ENCODE peak calls at places on chromosomes 12 and 14, in seven cellular contexts. One of them, this sample, is unnamed.

GRCh38 chr14:96568646-96569045 is 66.5 kb downstream of the PAPOLA start:
- DNase-seq in neural crest cell: no peak
- DNase-seq in GM23248: no peak
- DNase-seq in CD8-positive, alpha-beta T cell: no peak
- DNase-seq in SIG-M5: no peak
- DNase-seq in posterior cingulate gyrus: no peak
- DNase-seq in mucosa of gallbladder: no peak
- DNase-seq in this sample: no peak

GRCh38 chr12:124835652-124836410 is 27.8 kb downstream of the SCARB1 start:
- DNase-seq in SIG-M5: no peak
- DNase-seq in GM23248: no peak
- DNase-seq in CD8-positive, alpha-beta T cell: no peak
- DNase-seq in neural crest cell: no peak
- DNase-seq in posterior cingulate gyrus: no peak
- DNase-seq in mucosa of gallbladder: no peak
- DNase-seq in this sample: no peak

GRCh38 chr14:93085916-93086315 is 29.8 kb downstream of the ITPK1 start:
- DNase-seq in GM23248: peak; percentile 11
- DNase-seq in SIG-M5: no peak
- DNase-seq in posterior cingulate gyrus: no peak
- DNase-seq in mucosa of gallbladder: no peak
- DNase-seq in CD8-positive, alpha-beta T cell: no peak
- DNase-seq in neural crest cell: no peak
- DNase-seq in this sample: no peak

GRCh38 chr12:113533842-113534375 is 62.2 kb upstream of the LHX5 start:
- DNase-seq in CD8-positive, alpha-beta T cell: no peak
- DNase-seq in neural crest cell: no peak
- DNase-seq in posterior cingulate gyrus: no peak
- DNase-seq in SIG-M5: no peak
- DNase-seq in mucosa of gallbladder: no peak
- DNase-seq in GM23248: no peak
- DNase-seq in this sample: no peak

GRCh38 chr14:48553443-48553842 is 878.0 kb upstream of the MDGA2 start:
- DNase-seq in SIG-M5: no peak
- DNase-seq in CD8-positive, alpha-beta T cell: no peak
- DNase-seq in mucosa of gallbladder: no peak
- DNase-seq in neural crest cell: no peak
- DNase-seq in GM23248: no peak
- DNase-seq in posterior cingulate gyrus: no peak
- DNase-seq in this sample: no peak

GRCh38 chr14:71555654-71556559 is 376.3 kb upstream of the RGS6 start:
- DNase-seq in mucosa of gallbladder: no peak
- DNase-seq in GM23248: peak; percentile 36
- DNase-seq in CD8-positive, alpha-beta T cell: peak; percentile 78
- DNase-seq in neural crest cell: no peak
- DNase-seq in posterior cingulate gyrus: no peak
- DNase-seq in SIG-M5: no peak
- DNase-seq in this sample: peak; percentile 61

GRCh38 chr12:50042693-50043092 is 14.7 kb upstream of the ASIC1 start:
- DNase-seq in CD8-positive, alpha-beta T cell: no peak
- DNase-seq in posterior cingulate gyrus: no peak
- DNase-seq in mucosa of gallbladder: no peak
- DNase-seq in SIG-M5: no peak
- DNase-seq in neural crest cell: no peak
- DNase-seq in GM23248: no peak
- DNase-seq in this sample: no peak

GRCh38 chr12:108856170-108856427 is 1.3 kb downstream of the SSH1 start:
- DNase-seq in mucosa of gallbladder: no peak
- DNase-seq in posterior cingulate gyrus: no peak
- DNase-seq in CD8-positive, alpha-beta T cell: no peak
- DNase-seq in SIG-M5: no peak
- DNase-seq in neural crest cell: no peak
- DNase-seq in GM23248: no peak
- DNase-seq in this sample: no peak

GRCh38 chr12:64752833-64753238 is 6.4 kb downstream of the GNS start:
- DNase-seq in posterior cingulate gyrus: no peak
- DNase-seq in GM23248: no peak
- DNase-seq in neural crest cell: no peak
- DNase-seq in mucosa of gallbladder: no peak
- DNase-seq in SIG-M5: no peak
- DNase-seq in CD8-positive, alpha-beta T cell: no peak
- DNase-seq in this sample: no peak

GRCh38 chr12:64665506-64665905 is 55.2 kb downstream of the RASSF3 start:
- DNase-seq in SIG-M5: no peak
- DNase-seq in neural crest cell: no peak
- DNase-seq in posterior cingulate gyrus: no peak
- DNase-seq in CD8-positive, alpha-beta T cell: peak; percentile 69
- DNase-seq in GM23248: no peak
- DNase-seq in mucosa of gallbladder: no peak
- DNase-seq in this sample: no peak

GRCh38 chr12:105025890-105026289 is 39.8 kb downstream of the NOPCHAP1 start:
- DNase-seq in posterior cingulate gyrus: no peak
- DNase-seq in GM23248: peak; percentile 67
- DNase-seq in CD8-positive, alpha-beta T cell: no peak
- DNase-seq in neural crest cell: no peak
- DNase-seq in mucosa of gallbladder: peak; percentile 45
- DNase-seq in SIG-M5: no peak
- DNase-seq in this sample: no peak

GRCh38 chr14:59320771-59321170 is 132.3 kb downstream of the DAAM1 start:
- DNase-seq in SIG-M5: no peak
- DNase-seq in GM23248: peak; percentile 66
- DNase-seq in posterior cingulate gyrus: no peak
- DNase-seq in neural crest cell: no peak
- DNase-seq in mucosa of gallbladder: no peak
- DNase-seq in CD8-positive, alpha-beta T cell: no peak
- DNase-seq in this sample: no peak

GRCh38 chr14:33484264-33484663 is 466.6 kb downstream of the EGLN3 start:
- DNase-seq in GM23248: no peak
- DNase-seq in CD8-positive, alpha-beta T cell: no peak
- DNase-seq in neural crest cell: no peak
- DNase-seq in SIG-M5: no peak
- DNase-seq in posterior cingulate gyrus: no peak
- DNase-seq in mucosa of gallbladder: no peak
- DNase-seq in this sample: no peak

GRCh38 chr12:125140239-125140917 is 75.1 kb downstream of the AACS start:
- DNase-seq in SIG-M5: no peak
- DNase-seq in posterior cingulate gyrus: no peak
- DNase-seq in neural crest cell: no peak
- DNase-seq in CD8-positive, alpha-beta T cell: no peak
- DNase-seq in GM23248: no peak
- DNase-seq in mucosa of gallbladder: no peak
- DNase-seq in this sample: no peak

GRCh38 chr14:33273978-33274377 is 335.3 kb downstream of the NPAS3 start:
- DNase-seq in SIG-M5: no peak
- DNase-seq in neural crest cell: no peak
- DNase-seq in CD8-positive, alpha-beta T cell: no peak
- DNase-seq in mucosa of gallbladder: no peak
- DNase-seq in posterior cingulate gyrus: no peak
- DNase-seq in GM23248: no peak
- DNase-seq in this sample: no peak

GRCh38 chr14:73223049-73223448 is 14.3 kb upstream of the PAPLN start:
- DNase-seq in CD8-positive, alpha-beta T cell: no peak
- DNase-seq in GM23248: peak; percentile 72
- DNase-seq in posterior cingulate gyrus: no peak
- DNase-seq in neural crest cell: no peak
- DNase-seq in mucosa of gallbladder: no peak
- DNase-seq in SIG-M5: no peak
- DNase-seq in this sample: no peak

GRCh38 chr14:100874051-100874410 is 29.5 kb downstream of the RTL1 start:
- DNase-seq in CD8-positive, alpha-beta T cell: no peak
- DNase-seq in posterior cingulate gyrus: no peak
- DNase-seq in SIG-M5: no peak
- DNase-seq in GM23248: no peak
- DNase-seq in neural crest cell: no peak
- DNase-seq in mucosa of gallbladder: no peak
- DNase-seq in this sample: no peak

GRCh38 chr12:2110127-2110526 is 57.3 kb downstream of the CACNA1C start:
- DNase-seq in GM23248: no peak
- DNase-seq in posterior cingulate gyrus: no peak
- DNase-seq in neural crest cell: no peak
- DNase-seq in SIG-M5: no peak
- DNase-seq in mucosa of gallbladder: no peak
- DNase-seq in CD8-positive, alpha-beta T cell: no peak
- DNase-seq in this sample: no peak

GRCh38 chr14:43449291-43449690 is 1057.8 kb downstream of the FSCB start:
- DNase-seq in neural crest cell: no peak
- DNase-seq in mucosa of gallbladder: no peak
- DNase-seq in CD8-positive, alpha-beta T cell: no peak
- DNase-seq in SIG-M5: no peak
- DNase-seq in GM23248: no peak
- DNase-seq in posterior cingulate gyrus: no peak
- DNase-seq in this sample: peak; percentile 79

This sample was measured in NCI-H748 treated with DMSO at 0.1 percent for 48 hours.